ENCODE peak calls at places on chromosome 20, in nine cellular contexts. F is astrocyte of the cerebellum; L is astrocyte of the spinal cord; S is lower lobe of right lung; Z is GM23248; R is mesendoderm; C is naive thymus-derived CD4-positive, alpha-beta T cell; E is A549; W is fibroblast of the aortic adventitia. B is an unnamed sample.

GRCh38 chr20:26243731-26244130 is 547.1 kb upstream of the ZNF337 start:
- DNase-seq in F (no peak), L (no peak), S (no peak), Z (peak; percentile 3), R (no peak), C (no peak), E (no peak), W (no peak), B (no peak)

GRCh38 chr20:8127553-8128255 is 4.4 kb upstream of the PLCB1 start:
- DNase-seq in F (no peak), L (no peak), S (no peak), Z (no peak), R (no peak), C (no peak), E (no peak), W (no peak), B (no peak)

GRCh38 chr20:32560989-32561830 is 23.9 kb downstream of the NOL4L start:
- DNase-seq in F (no peak), L (no peak), S (no peak), Z (peak; percentile 48), R (no peak), C (no peak), E (no peak), W (peak; percentile 31), B (peak; percentile 62)

GRCh38 chr20:60512436-60512835 is 554.2 kb downstream of the CDH26 start:
- DNase-seq in F (peak; percentile 20), L (peak; percentile 48), S (no peak), Z (peak; percentile 71), R (peak; percentile 92), C (no peak), E (no peak), W (peak; percentile 24), B (no peak)

GRCh38 chr20:40628877-40629276 is 60.2 kb downstream of the MAFB start:
- DNase-seq in F (no peak), L (peak; percentile 22), S (no peak), Z (no peak), R (peak; percentile 48), C (no peak), E (no peak), W (no peak), B (no peak)

GRCh38 chr20:36004045-36004444 is 35.7 kb downstream of the CNBD2 start:
- DNase-seq in F (no peak), L (no peak), S (no peak), Z (peak; percentile 47), R (no peak), C (no peak), E (no peak), W (no peak), B (no peak)

GRCh38 chr20:45366192-45366591 is 3.2 kb downstream of the SYS1 start:
- DNase-seq in F (no peak), L (no peak), S (no peak), Z (no peak), R (no peak), C (no peak), E (no peak), W (no peak), B (no peak)

GRCh38 chr20:35171753-35172433 is at the start of gene PROCR:
- DNase-seq in F (peak; percentile 62), L (peak; percentile 91), S (peak; percentile 82), Z (peak; percentile 94), R (peak; percentile 94), C (no peak), E (peak; percentile 96), W (peak; percentile 93), B (peak; percentile 92)

GRCh38 chr20:12133553-12133952 is 215.9 kb downstream of the BTBD3 start:
- DNase-seq in F (no peak), L (no peak), S (no peak), Z (no peak), R (no peak), C (no peak), E (no peak), W (no peak), B (no peak)

GRCh38 chr20:10667560-10668167 is 6.1 kb downstream of the JAG1 start:
- DNase-seq in F (no peak), L (no peak), S (no peak), Z (no peak), R (no peak), C (no peak), E (no peak), W (no peak), B (no peak)
- H3K4me3 ChIP-seq in F (no peak overlapping the region), L (no peak overlapping the region), S (peak overlapping the region; percentile 27), Z (no peak overlapping the region), R (no peak overlapping the region), C (no peak overlapping the region), E (no peak overlapping the region), W (no peak overlapping the region), B (peak overlapping the region; percentile 36)

GRCh38 chr20:50110141-50111047 is 2.6 kb downstream of the UBE2V1 start:
- DNase-seq in F (peak; percentile 35), L (peak; percentile 51), S (no peak), Z (peak; percentile 67), R (peak; percentile 65), C (no peak), E (peak; percentile 31), W (no peak), B (no peak)
- H3K4me3 ChIP-seq in F (no peak overlapping the region), L (no peak overlapping the region), S (no peak overlapping the region), Z (peak overlapping the region; percentile 91), R (no peak overlapping the region), C (peak overlapping the region; percentile 84), E (peak overlapping the region; percentile 76), W (peak overlapping the region; percentile 88), B (no peak overlapping the region)

GRCh38 chr20:21182832-21183563 is 57.1 kb downstream of the KIZ start:
- DNase-seq in F (peak; percentile 33), L (peak; percentile 63), S (no peak), Z (peak; percentile 94), R (no peak), C (no peak), E (peak; percentile 47), W (peak; percentile 82), B (peak; percentile 77)
- H3K4me3 ChIP-seq in F (no peak overlapping the region), L (no peak overlapping the region), S (no peak overlapping the region), Z (peak overlapping the region; percentile 49), R (no peak overlapping the region), C (no peak overlapping the region), E (no peak overlapping the region), W (no peak overlapping the region), B (no peak overlapping the region)

GRCh38 chr20:25083773-25084615 is 2.1 kb upstream of the VSX1 start:
- DNase-seq in F (no peak), L (no peak), S (no peak), Z (no peak), R (no peak), C (no peak), E (no peak), W (no peak), B (no peak)

GRCh38 chr20:25081730-25082497 is at the start of gene VSX1:
- DNase-seq in F (no peak), L (no peak), S (no peak), Z (no peak), R (no peak), C (no peak), E (no peak), W (no peak), B (no peak)

GRCh38 chr20:25084616-25085187 is 2.8 kb upstream of the VSX1 start:
- DNase-seq in F (no peak), L (no peak), S (no peak), Z (no peak), R (no peak), C (no peak), E (no peak), W (no peak), B (no peak)

GRCh38 chr20:25082498-25082873 is 545 bp upstream of the VSX1 start:
- DNase-seq in F (no peak), L (no peak), S (no peak), Z (no peak), R (no peak), C (no peak), E (peak; percentile 47), W (no peak), B (no peak)

GRCh38 chr20:25083141-25083772 is 1.3 kb upstream of the VSX1 start:
- DNase-seq in F (no peak), L (no peak), S (no peak), Z (no peak), R (no peak), C (no peak), E (no peak), W (no peak), B (no peak)
- H3K4me3 ChIP-seq in F (no peak overlapping the region), L (no peak overlapping the region), S (no peak overlapping the region), Z (no peak overlapping the region), R (no peak overlapping the region), C (no peak overlapping the region), E (peak overlapping the region; percentile 43), W (no peak overlapping the region), B (no peak overlapping the region)

GRCh38 chr20:4617484-4617883 is 104.2 kb upstream of the PRND start:
- DNase-seq in F (no peak), L (no peak), S (no peak), Z (no peak), R (no peak), C (no peak), E (no peak), W (no peak), B (no peak)
- H3K4me3 ChIP-seq in F (no peak overlapping the region), L (no peak overlapping the region), S (no peak overlapping the region), Z (no peak overlapping the region), R (no peak overlapping the region), C (no peak overlapping the region), E (no peak overlapping the region), W (no peak overlapping the region), B (no peak overlapping the region)